ENCODE peak calls at places on chromosomes 5 and 9, in eight cellular contexts. P, L, F, G, U, I, C and H are unnamed samples.
A peak's percentile ranks its signal among the peaks of the same experiment; 100 is the strongest.

GRCh38 chr9:89639367-89639795 is 34.6 kb downstream of the GADD45G start:
- DNase-seq in P (no peak), L (no peak), F (peak; percentile 93), G (peak; percentile 64), U (no peak), I (no peak), C (no peak), H (no peak)

GRCh38 chr5:25006734-25007133 is 362.0 kb upstream of the CDH10 start:
- DNase-seq in P (no peak), L (peak; percentile 86), F (no peak), G (no peak), U (no peak), I (no peak), C (no peak), H (no peak)

GRCh38 chr9:81022177-81022576 is 667.2 kb downstream of the TLE1 start:
- DNase-seq in P (no peak), L (no peak), F (no peak), G (no peak), U (peak; percentile 46), I (no peak), C (no peak), H (no peak)

GRCh38 chr9:2749485-2749884 is 32.2 kb downstream of the KCNV2 start:
- DNase-seq in P (no peak), L (no peak), F (no peak), G (no peak), U (no peak), I (no peak), C (no peak), H (no peak)

GRCh38 chr5:82367930-82368329 is 89.8 kb upstream of the RPS23 start:
- DNase-seq in P (no peak), L (no peak), F (no peak), G (no peak), U (no peak), I (no peak), C (no peak), H (no peak)

GRCh38 chr5:54404568-54404967 is 50.9 kb upstream of the HSPB3 start:
- DNase-seq in P (no peak), L (no peak), F (no peak), G (no peak), U (no peak), I (no peak), C (no peak), H (no peak)

GRCh38 chr5:9820696-9821449 is 190.7 kb upstream of the TAS2R1 start:
- DNase-seq in P (no peak), L (no peak), F (no peak), G (no peak), U (no peak), I (no peak), C (no peak), H (no peak)

GRCh38 chr9:109305801-109306200 is 15.1 kb downstream of the EPB41L4B start:
- DNase-seq in P (no peak), L (no peak), F (no peak), G (no peak), U (no peak), I (no peak), C (no peak), H (no peak)

GRCh38 chr5:96978812-96979449 is 43.1 kb downstream of the LNPEP start:
- DNase-seq in P (no peak), L (no peak), F (no peak), G (no peak), U (peak; percentile 61), I (peak; percentile 18), C (no peak), H (no peak)

GRCh38 chr5:160280384-160281090 is 31.8 kb downstream of the CCNJL start:
- DNase-seq in P (peak; percentile 82), L (no peak), F (no peak), G (no peak), U (no peak), I (no peak), C (peak; percentile 72), H (no peak)

GRCh38 chr5:34534237-34535108 is 121.7 kb upstream of the RAI14 start:
- DNase-seq in P (no peak), L (no peak), F (no peak), G (no peak), U (peak; percentile 87), I (peak; percentile 85), C (no peak), H (no peak)

GRCh38 chr9:98839724-98840123 is 32.3 kb downstream of the GALNT12 start:
- DNase-seq in P (no peak), L (no peak), F (no peak), G (no peak), U (no peak), I (no peak), C (no peak), H (no peak)

GRCh38 chr5:143352691-143353090 is 50.8 kb downstream of the NR3C1 start:
- DNase-seq in P (no peak), L (no peak), F (no peak), G (no peak), U (no peak), I (no peak), C (no peak), H (no peak)

GRCh38 chr9:93207326-93207814 is 23.4 kb downstream of the WNK2 start:
- DNase-seq in P (peak; percentile 63), L (no peak), F (peak; percentile 84), G (no peak), U (no peak), I (peak; percentile 25), C (no peak), H (no peak)

GRCh38 chr9:93205896-93206575 is 22.1 kb downstream of the WNK2 start:
- DNase-seq in P (no peak), L (no peak), F (peak; percentile 56), G (no peak), U (no peak), I (no peak), C (no peak), H (no peak)

GRCh38 chr9:93205045-93205768 is 21.3 kb downstream of the WNK2 start:
- DNase-seq in P (peak; percentile 44), L (no peak), F (peak; percentile 87), G (peak; percentile 43), U (no peak), I (peak; percentile 12), C (no peak), H (no peak)

GRCh38 chr9:93207860-93208734 is 24.2 kb downstream of the WNK2 start:
- DNase-seq in P (no peak), L (no peak), F (peak; percentile 15), G (no peak), U (no peak), I (no peak), C (no peak), H (no peak)

GRCh38 chr9:93206576-93207155 is 22.7 kb downstream of the WNK2 start:
- DNase-seq in P (no peak), L (no peak), F (peak; percentile 50), G (no peak), U (no peak), I (no peak), C (no peak), H (no peak)
- H3K27ac ChIP-seq in P (peak overlapping the region; percentile 70), L (no peak overlapping the region), F (peak overlapping the region; percentile 78), G (peak overlapping the region; percentile 51), U (no peak overlapping the region), I (no peak overlapping the region), C (peak overlapping the region; percentile 63), H (no peak overlapping the region)

DNA sequence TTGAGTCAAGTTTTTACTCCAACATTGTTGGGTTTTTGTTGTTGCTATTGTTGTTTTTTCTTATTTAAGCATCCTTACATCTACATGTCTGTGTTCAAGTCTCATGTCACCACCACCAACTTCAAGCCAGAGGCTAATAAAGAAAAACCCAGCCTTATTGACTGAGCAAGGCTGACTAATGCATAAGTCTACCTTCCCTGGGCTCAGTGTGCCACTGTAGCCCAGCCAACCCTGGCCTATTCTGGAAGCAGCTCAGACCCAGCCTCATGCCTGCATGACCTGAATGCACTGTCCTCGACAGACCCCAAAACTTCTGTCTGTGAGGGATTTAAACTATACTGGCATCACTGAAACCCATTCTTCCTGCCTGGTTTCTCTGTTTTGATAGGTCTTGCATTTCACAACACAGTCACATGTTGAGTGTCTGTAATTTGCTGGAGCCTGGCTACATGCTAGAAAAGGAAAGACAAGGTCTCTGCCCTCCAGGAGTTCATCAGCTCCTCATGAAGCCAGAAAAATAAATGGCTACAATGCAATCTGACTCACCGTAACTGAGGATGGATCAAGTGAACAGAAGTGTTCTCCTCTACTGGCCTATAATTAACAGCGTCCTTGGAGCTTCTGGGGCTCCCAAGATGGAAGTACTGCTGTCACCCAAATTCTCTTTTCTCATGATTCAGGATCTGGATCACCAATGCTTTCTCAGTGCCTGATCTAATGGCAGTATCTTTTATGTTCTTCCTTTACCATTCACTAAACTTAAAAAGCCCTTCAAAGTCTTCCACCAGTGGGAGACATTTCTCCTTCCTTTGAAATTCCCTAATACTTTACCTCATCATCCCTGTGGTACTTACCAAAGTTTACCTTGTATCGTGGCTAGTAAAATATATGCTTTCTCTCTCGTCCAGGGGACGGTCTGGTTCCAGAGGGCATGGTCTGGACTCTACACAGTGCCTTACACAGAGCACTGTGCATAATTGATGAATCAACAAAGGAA is 103.9 kb upstream of the IFNE start:
- DNase-seq in P (no peak), L (no peak), F (no peak), G (no peak), U (no peak), I (no peak), C (no peak), H (no peak)
- H3K27ac ChIP-seq in P (no peak overlapping the region), L (no peak overlapping the region), F (no peak overlapping the region), G (no peak overlapping the region), U (no peak overlapping the region), I (no peak overlapping the region), C (no peak overlapping the region), H (no peak overlapping the region)

GRCh38 chr9:12415361-12415760 is 277.8 kb upstream of the TYRP1 start:
- DNase-seq in P (no peak), L (no peak), F (no peak), G (no peak), U (no peak), I (no peak), C (no peak), H (no peak)

GRCh38 chr9:12414514-12414913 is 278.7 kb upstream of the TYRP1 start:
- DNase-seq in P (no peak), L (peak; percentile 3), F (no peak), G (no peak), U (no peak), I (no peak), C (no peak), H (no peak)

DNA sequence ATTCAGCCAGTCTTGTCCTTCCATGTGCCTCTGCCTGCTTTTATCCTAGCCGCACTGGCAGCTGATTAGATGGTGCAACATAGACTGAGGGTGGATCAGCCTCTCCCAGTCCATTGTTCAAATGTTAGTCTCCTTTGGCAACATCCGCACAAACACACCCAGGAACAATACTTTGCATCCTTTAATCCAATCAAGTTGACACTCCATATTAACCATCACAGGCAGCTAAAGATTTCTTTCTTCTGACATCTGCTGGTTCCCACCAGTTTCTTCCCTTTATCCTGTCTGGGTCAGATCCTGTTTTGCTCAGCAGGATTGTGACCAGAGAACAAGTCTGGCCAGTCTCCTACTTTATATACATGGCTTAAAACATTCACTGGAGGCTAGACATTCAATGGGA is 276.4 kb upstream of the TYRP1 start:
- DNase-seq in P (no peak), L (peak; percentile 9), F (no peak), G (no peak), U (no peak), I (no peak), C (no peak), H (no peak)
- H3K27ac ChIP-seq in P (no peak overlapping the region), L (no peak overlapping the region), F (no peak overlapping the region), G (no peak overlapping the region), U (no peak overlapping the region), I (no peak overlapping the region), C (no peak overlapping the region), H (no peak overlapping the region)

DNA sequence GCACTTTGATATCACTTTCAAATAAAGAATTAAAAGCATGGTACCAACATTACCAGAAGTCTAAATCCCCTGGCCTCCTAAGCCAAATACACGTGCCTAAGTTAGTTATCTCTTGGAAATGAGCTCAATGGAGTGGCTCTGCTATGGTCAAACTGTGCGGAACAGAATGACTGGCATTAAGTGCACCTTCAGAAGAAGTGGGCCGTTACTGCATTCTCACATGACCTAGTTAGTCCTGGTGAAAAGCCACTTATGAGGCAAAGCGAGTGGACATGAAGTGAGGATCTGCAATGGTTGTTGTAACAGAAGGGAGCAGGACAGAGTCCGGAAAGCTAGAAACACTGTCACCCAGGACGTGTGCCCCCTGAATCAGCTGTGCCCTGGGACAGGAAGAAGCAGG is 633.1 kb downstream of the IRX1 start:
- DNase-seq in P (no peak), L (no peak), F (no peak), G (no peak), U (no peak), I (no peak), C (no peak), H (no peak)
- H3K27ac ChIP-seq in P (no peak overlapping the region), L (no peak overlapping the region), F (no peak overlapping the region), G (no peak overlapping the region), U (no peak overlapping the region), I (no peak overlapping the region), C (no peak overlapping the region), H (no peak overlapping the region)